ENCODE peak calls at places on chromosomes 2 and 18, in nine cellular contexts. F is D341Med; Y is mammary epithelial cell; C is stimulated activated CD4-positive, alpha-beta T cell treated with anti-CD3 and anti-CD28 coated beads, Interleukin-2, amount 100 ng/mL, for 24 hours; X is stimulated activated naive CD8-positive, alpha-beta T cell treated with anti-CD3 and anti-CD28 coated beads, Interleukin-15, Interleukin-2, amounts not matched to agents 100 U/mL and 50 U/mL, for 24 hours; D is NCI-H2081; U is C1 segment of cervical spinal cord; H is NCI-H1092; L is endothelial cell. E is an unnamed sample.
A peak's percentile ranks its signal among the peaks of the same experiment; 100 is the strongest.

GRCh38 chr2:72148391-72148974 is 821 bp upstream of the CYP26B1 start:
- DNase-seq in X (no peak), D (no peak), F (peak; percentile 69), C (no peak), U (peak; percentile 42), L (no peak), H (no peak), Y (no peak), E (peak; percentile 14)

GRCh38 chr2:182014284-182014683 is 28.6 kb downstream of the PPP1R1C start:
- DNase-seq in D (no peak), F (no peak), H (no peak), X (no peak), C (no peak), L (no peak), U (no peak), Y (no peak), E (no peak)

GRCh38 chr2:198004173-198004572 is 199.8 kb downstream of the PLCL1 start:
- DNase-seq in F (no peak), U (no peak), X (no peak), C (no peak), D (no peak), H (no peak), L (no peak), Y (no peak), E (no peak)

GRCh38 chr2:219252084-219252483 is 959 bp upstream of the TUBA4B start:
- DNase-seq in H (no peak), X (no peak), D (peak; percentile 53), F (no peak), C (peak; percentile 41), U (no peak), Y (peak; percentile 51), L (no peak), E (no peak)

GRCh38 chr18:79477711-79478483 is 82.2 kb downstream of the NFATC1 start:
- DNase-seq in C (no peak), D (no peak), L (no peak), X (no peak), U (no peak), H (no peak), Y (no peak), F (no peak), E (no peak)

GRCh38 chr18:49565656-49566055 is 3.8 kb downstream of the LIPG start:
- DNase-seq in C (no peak), F (no peak), L (no peak), X (no peak), D (no peak), U (no peak), H (peak; percentile 87), Y (no peak), E (peak; percentile 84)

GRCh38 chr18:45588831-45589558 is 26.3 kb upstream of the SLC14A2 start:
- DNase-seq in C (no peak), L (no peak), Y (no peak), X (no peak), D (no peak), H (no peak), F (no peak), U (no peak), E (no peak)

GRCh38 chr2:118737690-118738089 is 109.8 kb downstream of the EN1 start:
- DNase-seq in L (no peak), F (no peak), D (no peak), C (no peak), Y (no peak), U (no peak), H (no peak), X (no peak), E (no peak)

GRCh38 chr2:234257859-234258561 is 207.5 kb downstream of the SPP2 start:
- DNase-seq in L (peak; percentile 36), H (no peak), U (no peak), D (peak; percentile 69), Y (peak; percentile 99), F (peak; percentile 34), C (peak; percentile 33), X (peak; percentile 45), E (peak; percentile 29)

GRCh38 chr2:120108749-120109148 is 95.9 kb downstream of the EPB41L5 start:
- DNase-seq in Y (peak; percentile 52), L (no peak), C (no peak), H (no peak), U (no peak), D (no peak), F (no peak), X (no peak), E (no peak)

GRCh38 chr2:241636983-241637232 is at the start of gene THAP4:
- DNase-seq in D (no peak), U (no peak), Y (no peak), H (no peak), F (no peak), C (peak; percentile 61), X (peak; percentile 65), L (peak; percentile 68), E (no peak)

GRCh38 chr18:61852496-61852895 is 40.3 kb downstream of the RNF152 start:
- DNase-seq in F (no peak), U (no peak), C (no peak), Y (peak; percentile 89), L (no peak), H (no peak), X (no peak), D (no peak), E (no peak)

GRCh38 chr2:675460-675859 is 1.7 kb downstream of the TMEM18 start:
- DNase-seq in Y (no peak), L (no peak), F (no peak), U (no peak), C (no peak), H (no peak), X (no peak), D (no peak), E (no peak)

GRCh38 chr2:148259674-148260073 is 238.8 kb downstream of the MBD5 start:
- DNase-seq in C (no peak), X (peak; percentile 8), D (peak; percentile 39), L (no peak), U (no peak), F (no peak), H (no peak), Y (peak; percentile 74), E (no peak)

GRCh38 chr2:170122883-170123547 is 54.9 kb upstream of the MYO3B start:
- DNase-seq in L (no peak), F (no peak), H (no peak), C (no peak), U (no peak), Y (peak; percentile 91), X (no peak), D (peak; percentile 31), E (no peak)

GRCh38 chr2:121689356-121689755 is 40.1 kb upstream of the CLASP1 start:
- DNase-seq in Y (no peak), D (peak; percentile 71), C (no peak), U (no peak), L (peak; percentile 33), F (peak; percentile 78), H (peak; percentile 46), X (no peak), E (peak; percentile 20)

GRCh38 chr2:67997528-67998267 is 65.1 kb downstream of the C1D start:
- DNase-seq in X (no peak), L (no peak), H (no peak), C (no peak), D (no peak), U (no peak), F (no peak), Y (peak; percentile 90), E (no peak)

GRCh38 chr2:110748489-110748867 is 16.1 kb downstream of the ACOXL start:
- DNase-seq in L (no peak), C (peak; percentile 70), H (peak; percentile 48), U (no peak), F (no peak), D (peak; percentile 90), X (peak; percentile 65), Y (peak; percentile 73), E (no peak)

GRCh38 chr2:217366996-217367395 is 507.1 kb upstream of the TNP1 start:
- DNase-seq in C (no peak), H (no peak), Y (peak; percentile 58), L (no peak), X (no peak), F (no peak), U (no peak), D (no peak), E (no peak)

GRCh38 chr2:58569460-58570185 is 328.5 kb upstream of the FANCL start:
- DNase-seq in Y (peak; percentile 19), X (peak; percentile 6), D (no peak), F (peak; percentile 38), U (no peak), H (no peak), L (no peak), C (no peak), E (no peak)

GRCh38 chr2:85433511-85434089 is 15.1 kb downstream of the SH2D6 start:
- DNase-seq in D (peak; percentile 59), U (peak; percentile 74), H (peak; percentile 56), C (no peak), Y (peak; percentile 92), L (no peak), F (no peak), X (no peak), E (peak; percentile 94)

GRCh38 chr2:216245391-216245790 is 126.9 kb downstream of the MARCHF4 start:
- DNase-seq in X (no peak), U (no peak), L (no peak), H (no peak), F (no peak), C (no peak), Y (no peak), D (no peak), E (no peak)

GRCh38 chr2:173204316-173204715 is 128.7 kb downstream of the MAP3K20 start:
- DNase-seq in C (no peak), H (no peak), U (no peak), Y (no peak), X (no peak), L (no peak), D (peak; percentile 8), F (no peak), E (no peak)

GRCh38 chr2:122031544-122032263 is 276.3 kb downstream of the TSN start:
- DNase-seq in L (no peak), F (no peak), D (peak; percentile 40), C (no peak), H (no peak), X (no peak), Y (no peak), U (no peak), E (no peak)

GRCh38 chr2:59249441-59250330 is 1008.6 kb upstream of the FANCL start:
- DNase-seq in H (peak; percentile 4), X (no peak), D (peak; percentile 28), C (no peak), U (peak; percentile 30), L (no peak), F (no peak), Y (no peak), E (no peak)

E was measured in DMS 273 treated with DMSO at 0.1 percent for 48 hours.